ENCODE peak calls at places on chromosomes 11 and 22, in five cellular contexts. One of them, this sample, is unnamed.

GRCh38 chr11:86874314-86875056 is 74.1 kb downstream of the PRSS23 start:
- DNase-seq in MM.1S: no peak
- DNase-seq in hepatocyte: no peak
- DNase-seq in stomach: no peak
- DNase-seq in tibial nerve: no peak
- DNase-seq in this sample: no peak

GRCh38 chr22:41857160-41857859 is 24.4 kb downstream of the SREBF2 start:
- DNase-seq in MM.1S: no peak
- DNase-seq in hepatocyte: peak; percentile 47
- DNase-seq in stomach: peak; percentile 38
- DNase-seq in tibial nerve: peak; percentile 31
- DNase-seq in this sample: peak; percentile 56

GRCh38 chr11:129637983-129638776 is 177.5 kb upstream of the TMEM45B start:
- DNase-seq in MM.1S: no peak
- DNase-seq in hepatocyte: no peak
- DNase-seq in stomach: no peak
- DNase-seq in tibial nerve: no peak
- DNase-seq in this sample: no peak

GRCh38 chr22:43501951-43502874 is 90.4 kb downstream of the MPPED1 start:
- DNase-seq in MM.1S: no peak
- DNase-seq in hepatocyte: no peak
- DNase-seq in stomach: no peak
- DNase-seq in tibial nerve: no peak
- DNase-seq in this sample: no peak

GRCh38 chr11:110367571-110367970 is 62.2 kb upstream of the FDX1 start:
- DNase-seq in MM.1S: peak; percentile 18
- DNase-seq in hepatocyte: no peak
- DNase-seq in stomach: no peak
- DNase-seq in tibial nerve: no peak
- DNase-seq in this sample: no peak

GRCh38 chr22:37379085-37379484 is 48.2 kb downstream of the ELFN2 start:
- DNase-seq in MM.1S: peak; percentile 39
- DNase-seq in hepatocyte: no peak
- DNase-seq in stomach: no peak
- DNase-seq in tibial nerve: no peak
- DNase-seq in this sample: no peak

GRCh38 chr11:6812391-6813005 is 13.0 kb upstream of the OR6A2 start:
- DNase-seq in MM.1S: peak; percentile 65
- DNase-seq in hepatocyte: peak; percentile 56
- DNase-seq in stomach: no peak
- DNase-seq in tibial nerve: peak; percentile 13
- DNase-seq in this sample: peak; percentile 7

GRCh38 chr11:134711008-134711407 is 299.0 kb upstream of the B3GAT1 start:
- DNase-seq in MM.1S: no peak
- DNase-seq in hepatocyte: no peak
- DNase-seq in stomach: no peak
- DNase-seq in tibial nerve: no peak
- DNase-seq in this sample: no peak

GRCh38 chr11:128507936-128508335 is 79.4 kb downstream of the ETS1 start:
- DNase-seq in MM.1S: no peak
- DNase-seq in hepatocyte: no peak
- DNase-seq in stomach: no peak
- DNase-seq in tibial nerve: no peak
- DNase-seq in this sample: no peak

GRCh38 chr11:110425751-110426545 is 3.8 kb upstream of the FDX1 start:
- DNase-seq in MM.1S: no peak
- DNase-seq in hepatocyte: no peak
- DNase-seq in stomach: no peak
- DNase-seq in tibial nerve: no peak
- DNase-seq in this sample: no peak

GRCh38 chr11:23112987-23113886 is 253.0 kb upstream of the CCDC179 start:
- DNase-seq in MM.1S: peak; percentile 59
- DNase-seq in hepatocyte: peak; percentile 76
- DNase-seq in stomach: peak; percentile 57
- DNase-seq in tibial nerve: no peak
- DNase-seq in this sample: no peak

GRCh38 chr11:79088967-79089366 is 351.9 kb downstream of the TENM4 start:
- DNase-seq in MM.1S: no peak
- DNase-seq in hepatocyte: no peak
- DNase-seq in stomach: no peak
- DNase-seq in tibial nerve: no peak
- DNase-seq in this sample: no peak

GRCh38 chr11:14927146-14927545 is 35.1 kb upstream of the CYP2R1 start:
- DNase-seq in MM.1S: no peak
- DNase-seq in hepatocyte: no peak
- DNase-seq in stomach: no peak
- DNase-seq in tibial nerve: no peak
- DNase-seq in this sample: no peak

GRCh38 chr11:1205121-1205986 is 17.5 kb upstream of the MUC5B start:
- DNase-seq in MM.1S: no peak
- DNase-seq in hepatocyte: no peak
- DNase-seq in stomach: no peak
- DNase-seq in tibial nerve: no peak
- DNase-seq in this sample: no peak

GRCh38 chr11:58905716-58906547 is 33.4 kb upstream of the GLYATL1 start:
- DNase-seq in MM.1S: no peak
- DNase-seq in hepatocyte: peak; percentile 84
- DNase-seq in stomach: peak; percentile 50
- DNase-seq in tibial nerve: peak; percentile 37
- DNase-seq in this sample: no peak

GRCh38 chr11:46982797-46983452 is 46.4 kb downstream of the CSTPP1 start:
- DNase-seq in MM.1S: no peak
- DNase-seq in hepatocyte: no peak
- DNase-seq in stomach: no peak
- DNase-seq in tibial nerve: no peak
- DNase-seq in this sample: no peak

GRCh38 chr11:108538022-108538424 is 39.8 kb upstream of the POGLUT3 start:
- DNase-seq in MM.1S: no peak
- DNase-seq in hepatocyte: no peak
- DNase-seq in stomach: peak; percentile 63
- DNase-seq in tibial nerve: no peak
- DNase-seq in this sample: no peak

GRCh38 chr22:28772633-28773460 is at the start of gene CCDC117:
- DNase-seq in MM.1S: peak; percentile 95
- DNase-seq in hepatocyte: peak; percentile 97
- DNase-seq in stomach: peak; percentile 94
- DNase-seq in tibial nerve: peak; percentile 96
- DNase-seq in this sample: peak; percentile 95

GRCh38 chr11:288328-289144 is at the start of gene PGGHG:
- DNase-seq in MM.1S: peak; percentile 49
- DNase-seq in hepatocyte: peak; percentile 84
- DNase-seq in stomach: peak; percentile 84
- DNase-seq in tibial nerve: peak; percentile 43
- DNase-seq in this sample: no peak

GRCh38 chr11:12259956-12260355 is 117.4 kb upstream of the PARVA start:
- DNase-seq in MM.1S: no peak
- DNase-seq in hepatocyte: no peak
- DNase-seq in stomach: no peak
- DNase-seq in tibial nerve: no peak
- DNase-seq in this sample: no peak

GRCh38 chr11:8711895-8712442 is 29.4 kb downstream of the RPL27A start:
- DNase-seq in MM.1S: no peak
- DNase-seq in hepatocyte: no peak
- DNase-seq in stomach: no peak
- DNase-seq in tibial nerve: no peak
- DNase-seq in this sample: no peak

GRCh38 chr11:8715501-8715900 is 32.9 kb downstream of the RPL27A start:
- DNase-seq in MM.1S: no peak
- DNase-seq in hepatocyte: no peak
- DNase-seq in stomach: no peak
- DNase-seq in tibial nerve: no peak
- DNase-seq in this sample: no peak

GRCh38 chr11:8712506-8712905 is 29.9 kb downstream of the RPL27A start:
- DNase-seq in MM.1S: no peak
- DNase-seq in hepatocyte: no peak
- DNase-seq in stomach: no peak
- DNase-seq in tibial nerve: no peak
- DNase-seq in this sample: no peak

GRCh38 chr11:8714622-8715225 is 32.1 kb downstream of the RPL27A start:
- DNase-seq in MM.1S: no peak
- DNase-seq in hepatocyte: no peak
- DNase-seq in stomach: no peak
- DNase-seq in tibial nerve: no peak
- DNase-seq in this sample: no peak

DNA sequence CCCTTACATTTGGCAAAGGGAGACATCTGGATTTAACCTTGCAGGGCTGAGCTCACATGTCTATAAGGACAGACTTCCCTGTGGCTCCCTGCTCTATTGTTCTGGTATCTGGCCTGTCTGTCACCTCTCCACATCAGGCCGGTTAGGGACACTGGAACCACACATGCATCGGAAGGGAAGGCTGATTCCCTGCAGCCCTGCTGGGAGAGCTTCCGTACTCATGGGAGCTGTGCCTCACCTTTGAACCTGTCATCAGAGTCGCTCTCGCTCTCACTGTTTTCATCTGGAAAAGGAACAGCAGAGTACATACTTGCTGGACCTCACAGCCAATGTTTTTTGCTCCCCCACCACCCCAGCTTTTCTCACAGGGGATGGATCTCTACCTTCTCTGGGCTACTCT is 31.2 kb downstream of the RPL27A start:
- DNase-seq in MM.1S: no peak
- DNase-seq in hepatocyte: no peak
- DNase-seq in stomach: no peak
- DNase-seq in tibial nerve: no peak
- DNase-seq in this sample: no peak
- H3K4me1 ChIP-seq in MM.1S: no peaks in the 10 kb centered on the region
- H3K4me1 ChIP-seq in hepatocyte: peaks cover 22% of the 10 kb centered on the region
- H3K4me1 ChIP-seq in stomach: peaks cover 72% of the 10 kb centered on the region
- H3K4me1 ChIP-seq in tibial nerve: peaks cover 66% of the 10 kb centered on the region
- H3K4me1 ChIP-seq in this sample: no peaks in the 10 kb centered on the region

GRCh38 chr22:19291580-19292261 is at the start of gene CLTCL1:
- DNase-seq in MM.1S: peak; percentile 68
- DNase-seq in hepatocyte: peak; percentile 94
- DNase-seq in stomach: peak; percentile 84
- DNase-seq in tibial nerve: peak; percentile 51
- DNase-seq in this sample: peak; percentile 56

GRCh38 chr22:19290400-19291217 is 910 bp downstream of the CLTCL1 start:
- DNase-seq in MM.1S: no peak
- DNase-seq in hepatocyte: no peak
- DNase-seq in stomach: no peak
- DNase-seq in tibial nerve: no peak
- DNase-seq in this sample: peak; percentile 27

GRCh38 chr22:19289475-19290161 is 1.9 kb downstream of the CLTCL1 start:
- DNase-seq in MM.1S: no peak
- DNase-seq in hepatocyte: peak; percentile 23
- DNase-seq in stomach: no peak
- DNase-seq in tibial nerve: no peak
- DNase-seq in this sample: peak; percentile 14

GRCh38 chr22:19292262-19293230 is 1.0 kb upstream of the CLTCL1 start:
- DNase-seq in MM.1S: peak; percentile 16
- DNase-seq in hepatocyte: no peak
- DNase-seq in stomach: no peak
- DNase-seq in tibial nerve: peak; percentile 73
- DNase-seq in this sample: no peak

GRCh38 chr22:19291218-19291579 is 320 bp downstream of the CLTCL1 start:
- DNase-seq in MM.1S: no peak
- DNase-seq in hepatocyte: peak; percentile 63
- DNase-seq in stomach: peak; percentile 31
- DNase-seq in tibial nerve: no peak
- DNase-seq in this sample: peak; percentile 4
- TF ChIP-seq CTCF in MM.1S: no peak
- TF ChIP-seq CTCF in hepatocyte: no peak
- TF ChIP-seq CTCF in stomach: no peak
- TF ChIP-seq CTCF in tibial nerve: no peak
- TF ChIP-seq CTCF in this sample: no peak

GRCh38 chr11:62706841-62707240 is 383 bp downstream of the BSCL2 start:
- DNase-seq in MM.1S: no peak
- DNase-seq in hepatocyte: no peak
- DNase-seq in stomach: no peak
- DNase-seq in tibial nerve: no peak
- DNase-seq in this sample: no peak
- H3K4me3 ChIP-seq in MM.1S: peak overlapping the region; percentile 83
- H3K4me3 ChIP-seq in hepatocyte: peak overlapping the region; percentile 12
- H3K4me3 ChIP-seq in stomach: peak overlapping the region; percentile 65
- H3K4me3 ChIP-seq in tibial nerve: peak overlapping the region; percentile 86
- H3K4me3 ChIP-seq in this sample: peak overlapping the region; percentile 56

GRCh38 chr11:121479839-121480238 is 27.1 kb upstream of the SORL1-AS1 start:
- DNase-seq in MM.1S: no peak
- DNase-seq in hepatocyte: no peak
- DNase-seq in stomach: no peak
- DNase-seq in tibial nerve: no peak
- DNase-seq in this sample: no peak
- H3K4me1 ChIP-seq in MM.1S: peaks cover 17% of the 10 kb centered on the region
- H3K4me1 ChIP-seq in hepatocyte: peaks cover 7% of the 10 kb centered on the region
- H3K4me1 ChIP-seq in stomach: peaks cover 59% of the 10 kb centered on the region
- H3K4me1 ChIP-seq in tibial nerve: peaks cover 15% of the 10 kb centered on the region
- H3K4me1 ChIP-seq in this sample: peaks cover 60% of the 10 kb centered on the region

GRCh38 chr22:46902998-46903916 is 140.8 kb downstream of the TBC1D22A start:
- DNase-seq in MM.1S: no peak
- DNase-seq in hepatocyte: no peak
- DNase-seq in stomach: peak; percentile 19
- DNase-seq in tibial nerve: no peak
- DNase-seq in this sample: no peak
- TF ChIP-seq CTCF in MM.1S: no peak
- TF ChIP-seq CTCF in hepatocyte: no peak
- TF ChIP-seq CTCF in stomach: no peak
- TF ChIP-seq CTCF in tibial nerve: no peak
- TF ChIP-seq CTCF in this sample: no peak

DNA sequence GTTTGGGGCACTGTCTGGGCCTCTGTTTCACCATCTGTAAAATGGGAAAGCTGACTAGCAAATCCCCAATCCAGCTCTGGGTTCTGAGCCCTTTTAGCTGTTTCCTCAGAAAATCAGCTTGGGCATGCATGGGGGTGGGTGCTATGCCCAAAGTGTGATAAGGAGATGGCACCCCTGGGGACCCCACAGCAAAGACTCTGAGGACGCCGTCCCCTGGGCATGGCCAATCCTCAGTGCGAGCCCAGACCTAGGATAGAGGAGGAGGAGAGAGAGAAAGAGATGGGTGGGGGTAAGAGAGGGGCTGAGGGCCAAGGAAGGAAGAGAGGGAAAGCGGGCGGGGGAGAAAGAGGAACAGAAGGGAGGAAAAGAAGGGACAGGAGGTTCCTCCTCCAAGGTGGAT is 31.8 kb downstream of the TPBGL start:
- DNase-seq in MM.1S: no peak
- DNase-seq in hepatocyte: no peak
- DNase-seq in stomach: no peak
- DNase-seq in tibial nerve: no peak
- DNase-seq in this sample: peak; percentile 45
- H3K4me3 ChIP-seq in MM.1S: peak overlapping the region; percentile 66
- H3K4me3 ChIP-seq in hepatocyte: no peak overlapping the region
- H3K4me3 ChIP-seq in stomach: no peak overlapping the region
- H3K4me3 ChIP-seq in tibial nerve: no peak overlapping the region
- H3K4me3 ChIP-seq in this sample: no peak overlapping the region

DNA sequence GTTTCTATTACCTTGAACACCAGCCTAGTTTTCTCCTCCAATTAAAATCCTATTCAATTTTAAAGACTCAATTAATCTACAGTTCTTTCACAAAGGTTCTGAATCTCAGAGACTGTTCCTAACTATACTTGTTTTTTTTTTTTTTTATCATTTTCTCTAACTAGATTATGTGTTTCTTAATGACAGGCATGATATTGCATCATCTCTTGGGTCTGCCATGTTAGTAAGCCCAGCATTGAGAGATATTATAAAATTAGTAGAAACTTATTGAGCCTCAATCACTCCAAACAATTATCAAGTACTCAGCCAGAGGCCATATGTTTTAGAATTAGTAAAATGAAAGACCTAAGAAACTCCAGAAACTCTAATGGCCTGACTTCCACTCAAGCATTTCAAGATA is 28.1 kb upstream of the SLC5A12 start:
- DNase-seq in MM.1S: no peak
- DNase-seq in hepatocyte: no peak
- DNase-seq in stomach: no peak
- DNase-seq in tibial nerve: no peak
- DNase-seq in this sample: no peak
- H3K4me1 ChIP-seq in MM.1S: no peaks in the 10 kb centered on the region
- H3K4me1 ChIP-seq in hepatocyte: no peaks in the 10 kb centered on the region
- H3K4me1 ChIP-seq in stomach: peaks cover 5% of the 10 kb centered on the region
- H3K4me1 ChIP-seq in tibial nerve: peaks cover 21% of the 10 kb centered on the region
- H3K4me1 ChIP-seq in this sample: no peaks in the 10 kb centered on the region